ENCODE peak calls at places on chromosomes 4 and X, in six cellular contexts. B is heart right ventricle; M is natural killer cell; C is putamen; F is NCI-H345; I is stimulated activated effector memory CD8-positive, alpha-beta T cell treated with anti-CD3 and anti-CD28 coated beads, Interleukin-12 subunit alpha, Interleukin-12 subunit beta, amount 100 ng/mL, for 72 hours. X is an unnamed sample.

GRCh38 chrX:6468716-6469115 is 66.2 kb downstream of the VCX3A start:
- DNase-seq in C (no peak), F (no peak), B (no peak), M (no peak), I (no peak), X (no peak)

GRCh38 chr4:148986951-148987350 is 544.7 kb upstream of the NR3C2 start:
- DNase-seq in B (no peak), C (no peak), M (no peak), I (no peak), F (no peak), X (no peak)

GRCh38 chr4:39587881-39588280 is 50.8 kb downstream of the SMIM14 start:
- DNase-seq in B (no peak), I (no peak), M (no peak), F (no peak), C (no peak), X (no peak)

GRCh38 chr4:173252024-173252935 is 81.9 kb downstream of the HMGB2 start:
- DNase-seq in M (no peak), C (no peak), B (peak), F (peak), I (no peak), X (peak)

GRCh38 chr4:17514865-17515264 is at the start of gene CLRN2:
- DNase-seq in M (no peak), F (no peak), B (no peak), I (no peak), C (no peak), X (no peak)

GRCh38 chrX:153878285-153878779 is 7.6 kb downstream of the L1CAM start:
- DNase-seq in C (no peak), I (no peak), F (no peak), M (no peak), B (no peak), X (no peak)

GRCh38 chr4:145540235-145540634 is 58.6 kb downstream of the SMAD1 start:
- DNase-seq in C (no peak), B (no peak), F (no peak), I (no peak), M (no peak), X (no peak)

GRCh38 chr4:154009191-154009590 is 220.3 kb upstream of the SFRP2 start:
- DNase-seq in C (no peak), F (no peak), B (no peak), M (no peak), I (no peak), X (no peak)

GRCh38 chr4:45869199-45869598 is 254.7 kb downstream of the GABRG1 start:
- DNase-seq in F (no peak), M (no peak), C (no peak), I (no peak), B (no peak), X (no peak)

GRCh38 chr4:48149971-48150370 is 15.9 kb upstream of the TXK start:
- DNase-seq in B (no peak), M (no peak), F (no peak), C (no peak), I (no peak), X (no peak)

GRCh38 chr4:169236901-169237626 is 33.7 kb downstream of the SH3RF1 start:
- DNase-seq in I (no peak), F (no peak), C (no peak), M (no peak), B (peak), X (no peak)